ENCODE peak calls at places on chromosomes 4 and X, in four cellular contexts. E, F, V and W are unnamed samples.

GRCh38 chr4:188779586-188779985 is 640.3 kb downstream of the TRIML1 start:
- DNase-seq in E (no peak), F (no peak), V (no peak), W (no peak)

GRCh38 chr4:117134386-117134785 is 49.0 kb upstream of the TRAM1L1 start:
- DNase-seq in E (no peak), F (peak), V (peak), W (no peak)

GRCh38 chr4:2281575-2282343 is 19.9 kb upstream of the MXD4 start:
- DNase-seq in E (no peak), F (no peak), V (no peak), W (no peak)

GRCh38 chr4:186808635-186809018 is 85.0 kb upstream of the FAT1 start:
- DNase-seq in E (no peak), F (no peak), V (no peak), W (no peak)

GRCh38 chr4:173528378-173529321 is 1.4 kb downstream of the HAND2 start:
- DNase-seq in E (no peak), F (peak), V (peak), W (no peak)

GRCh38 chr4:103996059-103996458 is 276.3 kb upstream of the TACR3 start:
- DNase-seq in E (no peak), F (peak), V (peak), W (no peak)

GRCh38 chr4:40119344-40119743 is 62.7 kb downstream of the N4BP2 start:
- DNase-seq in E (no peak), F (peak), V (no peak), W (no peak)

GRCh38 chrX:24424948-24425347 is 40.1 kb upstream of the PDK3 start:
- DNase-seq in E (no peak), F (no peak), V (no peak), W (no peak)

GRCh38 chr4:4182835-4183568 is 43.7 kb downstream of the OTOP1 start:
- DNase-seq in E (peak), F (peak), V (peak), W (peak)

GRCh38 chr4:78784255-78784654 is 8.1 kb downstream of the BMP2K start:
- DNase-seq in E (no peak), F (no peak), V (no peak), W (no peak)

GRCh38 chr4:185204238-185204910 is 574 bp upstream of the CFAP97 start:
- DNase-seq in E (no peak), F (no peak), V (no peak), W (no peak)

GRCh38 chrX:68832101-68832416 is 3.2 kb downstream of the EFNB1 start:
- DNase-seq in E (peak), F (peak), V (peak), W (peak)

GRCh38 chrX:48490661-48491060 is 14.7 kb downstream of the FTSJ1 start:
- DNase-seq in E (no peak), F (no peak), V (no peak), W (no peak)

GRCh38 chr4:99853190-99853589 is 36.6 kb downstream of the DAPP1 start:
- DNase-seq in E (no peak), F (no peak), V (no peak), W (no peak)

GRCh38 chr4:148116264-148116663 is 325.9 kb downstream of the NR3C2 start:
- DNase-seq in E (no peak), F (no peak), V (no peak), W (no peak)

GRCh38 chr4:168811793-168812651 is 198.0 kb downstream of the CBR4 start:
- DNase-seq in E (no peak), F (no peak), V (no peak), W (no peak)

GRCh38 chr4:38062088-38062893 is 102.1 kb downstream of the PTTG2 start:
- DNase-seq in E (peak), F (peak), V (peak), W (peak)

GRCh38 chr4:58216461-58216860 is 1106.3 kb upstream of the IGFBP7 start:
- DNase-seq in E (no peak), F (no peak), V (no peak), W (no peak)

GRCh38 chr4:168633071-168633470 is 136.2 kb downstream of the PALLD start:
- DNase-seq in E (no peak), F (no peak), V (no peak), W (no peak)

GRCh38 chr4:679571-680083 is 5.3 kb downstream of the MYL5 start:
- DNase-seq in E (no peak), F (no peak), V (no peak), W (no peak)

GRCh38 chrX:16743604-16744325 is 24.4 kb downstream of the SYAP1 start:
- DNase-seq in E (no peak), F (no peak), V (no peak), W (no peak)

GRCh38 chrX:123408856-123409737 is 225.0 kb downstream of the GRIA3 start:
- DNase-seq in E (no peak), F (no peak), V (no peak), W (no peak)

GRCh38 chrX:19555683-19556082 is 40.4 kb upstream of the MAP3K15 start:
- DNase-seq in E (no peak), F (no peak), V (no peak), W (no peak)

GRCh38 chrX:10021461-10022272 is 54.5 kb downstream of the CLDN34 start:
- DNase-seq in E (no peak), F (no peak), V (no peak), W (no peak)

GRCh38 chr4:72295966-72296557 is 264.3 kb downstream of the NPFFR2 start:
- DNase-seq in E (no peak), F (peak), V (no peak), W (no peak)

GRCh38 chr4:76515975-76516853 is 81.2 kb downstream of the SHROOM3 start:
- DNase-seq in E (no peak), F (no peak), V (no peak), W (no peak)

GRCh38 chr4:11549525-11549924 is 120.8 kb upstream of the HS3ST1 start:
- DNase-seq in E (no peak), F (no peak), V (no peak), W (no peak)

GRCh38 chrX:49251325-49251724 is 13.2 kb downstream of the FOXP3 start:
- DNase-seq in E (no peak), F (no peak), V (no peak), W (no peak)

GRCh38 chrX:154714925-154715324 is 36.0 kb downstream of the GAB3 start:
- DNase-seq in E (no peak), F (peak), V (peak), W (no peak)

GRCh38 chr4:24473309-24473721 is 111.0 kb downstream of the DHX15 start:
- DNase-seq in E (no peak), F (peak), V (peak), W (peak)